ENCODE peak calls at places on chromosomes 16 and 17, in six cellular contexts. H is prostate gland, D is AG10803, J is upper lobe of right lung, M is Calu3, E is adrenal gland. R is an unnamed sample.

GRCh38 chr17:44607836-44608690 is 48.2 kb upstream of the MEIOC start:
- DNase-seq in H (no peak), D (peak), J (no peak), M (no peak), E (no peak), R (no peak)

GRCh38 chr17:55575058-55575606 is 63.9 kb upstream of the SMIM36 start:
- DNase-seq in H (no peak), D (no peak), J (no peak), M (no peak), E (no peak), R (no peak)

GRCh38 chr17:75454193-75454592 is 2.2 kb upstream of the TMEM94 start:
- DNase-seq in H (no peak), D (no peak), J (no peak), M (no peak), E (no peak), R (no peak)

GRCh38 chr17:27241346-27241946 is 52.5 kb upstream of the WSB1 start:
- DNase-seq in H (peak), D (peak), J (no peak), M (peak), E (no peak), R (no peak)

GRCh38 chr16:6482861-6483530 is 849.6 kb upstream of the RBFOX1 start:
- DNase-seq in H (no peak), D (no peak), J (no peak), M (no peak), E (no peak), R (peak)

GRCh38 chr16:28212532-28212873 is 738 bp upstream of the XPO6 start:
- DNase-seq in H (no peak), D (peak), J (no peak), M (no peak), E (no peak), R (peak)

GRCh38 chr17:53426505-53426904 is 396.2 kb upstream of the KIF2B start:
- DNase-seq in H (no peak), D (no peak), J (no peak), M (no peak), E (no peak), R (no peak)

GRCh38 chr17:63753215-63753614 is 11.6 kb upstream of the STRADA start:
- DNase-seq in H (no peak), D (no peak), J (no peak), M (no peak), E (no peak), R (no peak)

GRCh38 chr16:66906916-66907836 is 11.5 kb downstream of the CDH16 start:
- DNase-seq in H (no peak), D (no peak), J (no peak), M (no peak), E (no peak), R (peak)

GRCh38 chr16:66903544-66904427 is 14.9 kb downstream of the CDH16 start:
- DNase-seq in H (no peak), D (no peak), J (no peak), M (no peak), E (no peak), R (peak)

GRCh38 chr16:66904846-66905632 is 13.6 kb downstream of the CDH16 start:
- DNase-seq in H (no peak), D (no peak), J (no peak), M (no peak), E (no peak), R (peak)

GRCh38 chr16:66904428-66904845 is 14.2 kb downstream of the CDH16 start:
- DNase-seq in H (no peak), D (no peak), J (no peak), M (no peak), E (no peak), R (peak)

GRCh38 chr16:66905633-66906539 is 12.8 kb downstream of the CDH16 start:
- DNase-seq in H (no peak), D (no peak), J (no peak), M (peak), E (no peak), R (peak)
- TF ChIP-seq CTCF in H (no peak), D (no peak), J (no peak), M (no peak), E (no peak), R (no peak)

GRCh38 chr17:47830991-47831933 is at the start of the genes LRRC46 and MRPL10:
- DNase-seq in H (peak), D (peak), J (peak), M (peak), E (peak), R (peak)
- TF ChIP-seq CTCF in H (peak), D (peak), J (no peak), M (peak), E (peak), R (peak)

DNA sequence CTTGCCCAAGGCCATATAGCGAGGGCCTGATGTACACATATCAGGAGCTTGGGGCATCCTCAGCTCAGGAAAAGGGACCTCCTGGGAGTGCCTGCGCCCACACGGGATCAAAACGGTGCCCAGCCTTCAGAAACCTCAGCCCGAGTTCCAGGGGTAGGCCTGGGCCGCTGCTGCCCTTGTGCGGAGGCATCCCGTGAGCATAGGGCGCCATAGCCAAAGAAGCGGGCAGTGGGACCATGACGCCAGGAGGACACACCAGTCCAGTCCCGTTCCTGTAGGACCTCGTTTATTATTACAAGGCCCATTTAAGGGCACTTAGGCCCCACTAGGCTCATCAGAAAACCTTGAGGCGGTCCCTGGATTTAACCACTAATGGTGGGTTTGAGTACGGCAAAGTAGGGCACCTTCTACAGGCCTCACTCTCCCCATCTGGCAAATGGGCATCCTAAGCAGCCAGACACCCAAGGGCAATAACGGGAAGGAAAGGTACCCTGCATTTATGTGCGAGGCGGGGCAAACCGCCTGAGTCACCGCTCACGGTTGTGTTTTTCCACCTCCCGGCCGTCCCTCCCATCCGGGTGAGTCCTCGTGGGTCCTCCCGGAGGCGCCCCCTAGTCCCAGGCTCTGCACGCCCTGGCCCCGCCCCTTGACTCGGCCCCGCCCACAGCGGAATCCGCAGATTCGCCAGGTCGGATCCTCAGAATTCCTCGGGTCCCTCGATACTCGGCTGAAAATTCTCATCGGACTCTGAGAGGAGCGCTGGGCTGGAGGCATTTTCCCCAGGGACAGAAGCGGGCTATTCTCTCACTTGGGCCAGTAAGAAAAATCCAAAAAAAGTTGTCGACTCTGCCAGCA is 726 bp upstream of the SETD1A start:
- DNase-seq in H (peak), D (peak), J (peak), M (peak), E (peak), R (no peak)
- TF ChIP-seq CTCF in H (peak), D (peak), J (peak), M (no peak), E (no peak), R (peak)

GRCh38 chr17:72711531-72712310 is 380.8 kb downstream of the SLC39A11 start:
- DNase-seq in H (no peak), D (no peak), J (no peak), M (no peak), E (no peak), R (no peak)
- TF ChIP-seq CTCF in H (no peak), D (no peak), J (no peak), M (no peak), E (no peak), R (no peak)

DNA sequence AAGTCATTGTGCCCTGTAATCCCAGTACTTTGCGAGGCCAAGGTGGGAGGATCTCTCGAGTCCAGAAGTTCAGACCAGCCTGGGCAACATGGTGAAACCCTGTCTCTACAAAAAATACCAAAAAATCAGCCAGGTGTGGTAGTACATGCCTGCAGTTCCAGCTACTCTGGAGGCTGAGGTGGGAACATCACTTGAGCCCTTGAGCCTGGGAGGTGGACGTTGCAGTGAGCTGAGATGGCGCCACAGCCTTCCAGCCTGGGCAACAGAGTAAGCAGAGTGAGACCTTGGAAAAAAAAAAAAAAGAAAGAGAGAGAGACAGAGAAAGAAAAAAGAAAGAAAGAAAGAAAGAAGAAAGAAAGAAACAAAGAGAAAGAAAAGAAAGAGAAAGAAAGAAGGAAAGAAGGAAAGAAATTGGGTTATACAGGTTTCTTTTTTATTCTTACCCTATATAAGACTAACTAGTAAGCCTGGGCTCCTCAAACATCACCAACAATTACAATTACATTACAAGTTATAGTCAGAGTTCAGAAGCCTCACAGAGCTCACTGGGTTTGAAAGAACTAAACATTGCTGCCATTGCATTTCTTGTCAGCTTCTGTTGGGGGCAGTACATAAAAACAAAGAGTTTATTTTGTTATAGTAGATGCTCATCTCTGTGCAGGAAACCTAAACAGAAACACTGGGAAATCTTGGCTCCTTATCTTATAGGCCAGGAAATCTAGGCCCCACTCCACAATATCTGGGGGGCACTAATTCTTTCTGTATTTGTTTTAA is 6.7 kb upstream of the ABCA9 start:
- DNase-seq in H (no peak), D (no peak), J (no peak), M (no peak), E (no peak), R (no peak)
- TF ChIP-seq CTCF in H (no peak), D (no peak), J (no peak), M (no peak), E (no peak), R (peak)

DNA sequence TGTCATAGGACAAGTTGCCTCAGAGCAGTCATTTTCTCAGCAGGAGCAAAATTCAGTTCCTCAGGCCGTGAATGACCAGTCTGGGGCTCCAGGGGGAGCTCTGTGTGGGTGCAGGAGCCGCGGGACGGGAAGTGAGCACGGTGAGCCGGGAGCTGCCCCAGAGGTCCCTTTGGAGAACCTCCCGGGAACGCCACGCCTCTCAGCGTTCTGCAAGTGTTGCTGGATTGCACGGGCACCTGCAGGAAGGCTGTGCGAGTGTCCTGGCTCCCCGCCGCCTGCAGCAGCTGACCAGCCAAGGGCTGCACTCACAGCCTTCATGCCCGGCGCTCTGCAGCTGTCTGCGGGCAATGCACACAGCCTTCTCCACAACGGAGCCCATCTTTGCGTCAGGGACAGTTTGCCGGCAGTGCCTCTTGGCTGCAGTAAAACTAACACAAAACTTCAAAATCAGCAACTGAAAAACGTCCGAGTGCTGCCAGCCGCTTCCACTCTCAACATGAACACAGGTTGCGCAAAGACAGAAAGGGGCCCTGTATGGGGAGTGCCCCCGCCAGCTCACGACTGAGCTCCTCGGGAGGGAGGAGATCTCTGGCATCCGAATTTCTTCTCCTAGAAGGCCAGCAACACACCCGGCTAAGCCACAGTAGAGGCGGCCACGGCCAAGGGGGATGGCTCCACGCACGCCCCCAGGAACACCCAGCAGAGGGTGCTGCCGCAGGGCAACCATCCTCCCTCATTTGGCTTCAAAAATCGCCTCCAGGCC is 16.0 kb downstream of the NDUFAF8 start:
- DNase-seq in H (peak), D (peak), J (peak), M (peak), E (peak), R (no peak)
- TF ChIP-seq CTCF in H (peak), D (peak), J (peak), M (peak), E (peak), R (peak)

DNA sequence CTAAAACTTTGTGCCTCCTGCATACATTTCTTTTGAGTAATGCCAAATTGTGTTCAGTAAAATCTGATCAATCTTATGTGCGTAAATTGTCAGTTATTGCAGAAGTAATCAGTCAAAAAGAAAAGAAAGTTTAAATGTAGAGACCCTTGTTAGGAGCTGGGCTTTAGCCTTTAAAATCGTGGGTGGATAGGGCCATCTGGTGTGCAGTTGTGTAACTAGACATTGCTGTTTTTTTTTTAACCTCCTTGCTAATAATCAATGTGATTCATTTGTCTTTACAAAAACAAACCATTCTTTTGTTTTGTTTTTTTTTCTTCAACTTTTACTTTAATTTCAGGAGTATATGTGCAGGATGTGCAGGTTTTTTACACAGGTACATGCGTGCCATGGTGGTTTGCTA is 5.3 kb upstream of the WWOX start:
- DNase-seq in H (no peak), D (no peak), J (no peak), M (no peak), E (no peak), R (no peak)
- TF ChIP-seq CTCF in H (no peak), D (no peak), J (no peak), M (no peak), E (no peak), R (peak)

GRCh38 chr17:29844339-29845048 is 85.5 kb downstream of the SSH2 start:
- DNase-seq in H (no peak), D (no peak), J (no peak), M (no peak), E (no peak), R (no peak)
- TF ChIP-seq CTCF in H (no peak), D (no peak), J (no peak), M (no peak), E (no peak), R (peak)

DNA sequence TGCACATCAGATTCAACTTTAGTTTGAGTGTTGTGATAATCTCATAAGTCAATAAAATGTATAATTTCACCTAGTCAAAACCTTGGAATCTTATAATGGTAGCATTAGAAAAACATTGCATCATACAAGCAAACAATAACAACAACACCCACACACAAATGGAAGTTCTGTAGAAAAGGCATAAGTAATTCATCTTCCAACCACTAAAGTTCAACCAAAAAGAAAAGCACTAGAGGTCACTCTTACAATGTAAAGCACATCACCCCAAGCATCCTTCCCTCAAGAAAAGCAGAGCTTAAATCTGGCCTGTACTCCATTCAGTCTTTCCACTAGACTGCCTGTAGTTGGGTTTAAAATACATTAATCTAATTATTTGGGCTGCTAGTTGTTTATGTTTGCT is 1.8 kb downstream of the CNTNAP4 start:
- DNase-seq in H (no peak), D (no peak), J (no peak), M (no peak), E (no peak), R (no peak)
- TF ChIP-seq CTCF in H (no peak), D (no peak), J (no peak), M (no peak), E (peak), R (peak)

DNA sequence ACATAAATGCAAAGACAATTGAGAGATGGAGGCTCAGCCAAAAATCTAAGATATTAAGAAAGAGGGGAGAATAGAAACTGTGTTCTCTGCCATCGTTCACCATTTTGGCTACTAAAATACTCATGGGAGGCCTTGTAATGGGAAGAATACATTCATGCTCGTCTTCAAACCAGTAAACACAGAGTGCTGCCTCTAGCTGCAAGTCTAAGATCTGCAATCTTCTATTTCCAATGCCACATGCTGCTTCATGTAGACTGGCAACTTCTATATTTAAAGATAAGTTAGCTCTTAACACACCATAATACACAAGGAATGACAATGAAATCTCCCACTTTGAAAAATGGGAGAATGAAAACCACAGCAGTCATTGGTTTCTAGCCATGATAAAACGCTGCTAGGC is 387.3 kb downstream of the HS3ST3B1 start:
- DNase-seq in H (no peak), D (no peak), J (no peak), M (no peak), E (no peak), R (no peak)
- TF ChIP-seq CTCF in H (no peak), D (peak), J (no peak), M (no peak), E (no peak), R (peak)

R was measured in chondrocyte.